ENCODE peak calls at places on chromosomes 13 and 19, in seven cellular contexts. E is hepatocyte, X is neuronal stem cell, V is Peyer's patch, Y is cardiac muscle cell, J is thoracic aorta, Q is neural progenitor cell. D is an unnamed sample.
A peak's percentile ranks its signal among the peaks of the same experiment; 100 is the strongest.

GRCh38 chr13:108155185-108156106 is 59.9 kb downstream of the LIG4 start:
- DNase-seq in Q (peak; percentile 52), V (peak; percentile 46), Y (peak; percentile 64), E (peak; percentile 75), X (peak; percentile 40), J (no peak), D (peak; percentile 77)

GRCh38 chr19:17889609-17890214 is 18.0 kb downstream of the SLC5A5 start:
- DNase-seq in Q (peak; percentile 87), E (peak; percentile 79), X (peak; percentile 67), V (no peak), Y (peak; percentile 66), J (no peak), D (no peak)

GRCh38 chr19:56125806-56126590 is 4.9 kb upstream of the ZNF787 start:
- DNase-seq in E (no peak), Q (no peak), Y (no peak), V (no peak), X (no peak), J (no peak), D (peak; percentile 70)

GRCh38 chr19:13229246-13229645 is 79.0 kb downstream of the IER2 start:
- DNase-seq in E (no peak), X (no peak), Y (no peak), V (no peak), Q (no peak), J (no peak), D (no peak)

GRCh38 chr19:3479177-3479818 is 1.0 kb downstream of the SMIM24 start:
- DNase-seq in E (peak; percentile 62), Y (no peak), V (peak; percentile 42), X (no peak), J (no peak), Q (peak; percentile 66), D (no peak)

GRCh38 chr19:48669903-48670668 is 2.7 kb downstream of the NTN5 start:
- DNase-seq in X (no peak), Q (no peak), E (no peak), J (no peak), V (no peak), Y (no peak), D (no peak)

GRCh38 chr19:19613456-19613855 is 5.0 kb downstream of the PBX4 start:
- DNase-seq in J (no peak), Y (no peak), X (no peak), E (no peak), V (no peak), Q (no peak), D (no peak)

GRCh38 chr13:50149932-50150331 is 134.7 kb downstream of the KCNRG start:
- DNase-seq in E (peak; percentile 18), J (no peak), X (no peak), V (no peak), Y (peak; percentile 53), Q (no peak), D (no peak)

GRCh38 chr13:111630411-111630810 is 310.0 kb downstream of the TEX29 start:
- DNase-seq in Y (no peak), V (no peak), Q (peak; percentile 47), J (no peak), X (no peak), E (no peak), D (no peak)

DNA sequence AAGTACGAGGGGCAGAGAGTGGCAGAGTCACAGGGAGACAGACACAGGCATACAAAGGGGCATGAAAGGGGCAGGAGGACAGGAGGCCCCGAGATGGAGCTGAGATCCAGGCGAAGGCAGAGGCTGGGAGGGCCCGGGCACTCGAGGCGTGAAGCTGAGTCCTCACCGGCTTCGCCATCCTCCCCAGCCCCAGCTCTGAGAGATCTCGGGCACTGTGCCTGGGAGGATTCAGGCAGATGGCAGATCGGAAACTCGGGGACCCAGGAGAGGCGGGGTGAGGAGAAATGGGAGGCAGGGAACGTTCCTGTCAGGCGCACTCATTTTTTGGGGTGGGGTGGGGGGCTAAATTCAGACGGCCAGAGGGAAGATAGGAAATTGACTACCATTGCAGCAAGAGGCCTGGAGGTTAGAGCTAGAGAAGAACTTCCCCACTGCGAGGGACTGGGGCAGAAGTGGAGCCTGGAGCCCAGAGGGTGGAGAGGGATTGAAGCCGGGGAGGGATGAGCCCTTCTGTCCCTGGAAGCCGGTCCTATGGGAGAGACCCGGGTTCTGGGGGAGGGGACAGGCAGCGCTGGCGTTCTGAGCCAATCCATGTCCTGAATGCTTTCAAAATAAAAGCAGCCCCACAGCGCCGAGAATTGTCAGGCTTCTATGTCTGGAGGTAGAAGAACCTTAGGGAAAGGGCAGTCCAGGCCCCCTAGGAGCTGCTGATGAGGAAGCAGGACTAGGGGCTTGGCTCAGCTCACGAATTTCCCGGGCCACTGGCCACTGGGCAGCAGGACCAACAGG is 12.6 kb downstream of the LRRC4B start:
- DNase-seq in J (no peak), X (no peak), E (no peak), Q (peak; percentile 72), Y (no peak), V (no peak), D (no peak)
- H3K4me3 ChIP-seq in J (peak overlapping the region; percentile 75), X (peak overlapping the region; percentile 42), E (peak overlapping the region; percentile 55), Q (peak overlapping the region; percentile 53), Y (peak overlapping the region; percentile 35), V (no peak overlapping the region), D (peak overlapping the region; percentile 20)

GRCh38 chr19:38318595-38319142 is 976 bp upstream of the KCNK6 start:
- DNase-seq in X (no peak), Q (no peak), J (no peak), E (no peak), V (no peak), Y (peak; percentile 62), D (no peak)
- H3K4me1 ChIP-seq in X (peaks cover 2% of the 10 kb centered on the region), Q (peaks cover 17% of the 10 kb centered on the region), J (peaks cover 55% of the 10 kb centered on the region), E (no peaks in the 10 kb centered on the region), V (peaks cover 16% of the 10 kb centered on the region), Y (no peaks in the 10 kb centered on the region), D (peaks cover 8% of the 10 kb centered on the region)

GRCh38 chr19:11421607-11422098 is 2.5 kb upstream of the RGL3 start:
- DNase-seq in Y (peak; percentile 54), V (no peak), X (no peak), Q (peak; percentile 61), J (no peak), E (peak; percentile 69), D (peak; percentile 76)

GRCh38 chr19:11420894-11421606 is 1.9 kb upstream of the RGL3 start:
- DNase-seq in Y (no peak), E (peak; percentile 28), J (no peak), Q (peak; percentile 65), V (no peak), X (no peak), D (peak; percentile 40)

GRCh38 chr19:11422163-11423068 is 3.3 kb upstream of the RGL3 start:
- DNase-seq in J (no peak), E (peak; percentile 86), V (peak; percentile 89), Q (peak; percentile 64), X (peak; percentile 17), Y (peak; percentile 73), D (peak; percentile 90)

GRCh38 chr19:11418518-11419506 is at the start of gene RGL3:
- DNase-seq in E (peak; percentile 83), Y (no peak), J (no peak), V (no peak), Q (peak; percentile 67), X (no peak), D (peak; percentile 50)

GRCh38 chr19:11420429-11420893 is 1.3 kb upstream of the RGL3 start:
- DNase-seq in J (no peak), V (no peak), E (peak; percentile 66), Y (peak; percentile 63), Q (peak; percentile 44), X (no peak), D (peak; percentile 51)
- H3K4me3 ChIP-seq in J (peak overlapping the region; percentile 68), V (no peak overlapping the region), E (peak overlapping the region; percentile 41), Y (peak overlapping the region; percentile 20), Q (peak overlapping the region; percentile 38), X (no peak overlapping the region), D (peak overlapping the region; percentile 22)

GRCh38 chr13:41459754-41460111 is 2.4 kb downstream of the RGCC start:
- DNase-seq in Y (no peak), V (no peak), Q (no peak), E (no peak), J (no peak), X (no peak), D (no peak)

GRCh38 chr13:41461527-41462124 is 4.3 kb downstream of the RGCC start:
- DNase-seq in Y (no peak), E (no peak), Q (no peak), X (no peak), J (no peak), V (no peak), D (no peak)

GRCh38 chr13:41463823-41464602 is 6.7 kb downstream of the RGCC start:
- DNase-seq in J (no peak), X (no peak), Y (no peak), E (no peak), V (peak; percentile 65), Q (no peak), D (no peak)

GRCh38 chr13:41460930-41461329 is 3.6 kb downstream of the RGCC start:
- DNase-seq in J (no peak), V (no peak), E (no peak), Q (no peak), X (no peak), Y (no peak), D (no peak)

GRCh38 chr13:41462427-41462826 is 5.1 kb downstream of the RGCC start:
- DNase-seq in E (no peak), Q (no peak), V (no peak), Y (no peak), J (no peak), X (no peak), D (no peak)
- H3K4me1 ChIP-seq in E (peaks cover 8% of the 10 kb centered on the region), Q (no peaks in the 10 kb centered on the region), V (peaks cover 35% of the 10 kb centered on the region), Y (no peaks in the 10 kb centered on the region), J (peaks cover 69% of the 10 kb centered on the region), X (peaks cover 7% of the 10 kb centered on the region), D (no peaks in the 10 kb centered on the region)

D was measured in colonic mucosa.